ENCODE peak calls at places on chromosomes 2 and 18, in seven cellular contexts. G is IMR-90, W is H9, C is trophoblast cell, R is neuronal stem cell, I is H1, V is mesendoderm. X is an unnamed sample.

GRCh38 chr2:203743441-203743932 is 37.0 kb downstream of the CD28 start:
- DNase-seq in G (peak; percentile 43), W (no peak), C (no peak), R (no peak), I (no peak), V (no peak), X (peak; percentile 17)

GRCh38 chr2:132662742-132663141 is 7.3 kb downstream of the LYPD1 start:
- DNase-seq in G (peak; percentile 91), W (no peak), C (no peak), R (no peak), I (no peak), V (no peak), X (peak; percentile 23)

GRCh38 chr2:28352104-28352503 is 40.6 kb upstream of the FOSL2 start:
- DNase-seq in G (no peak), W (no peak), C (no peak), R (no peak), I (no peak), V (no peak), X (peak; percentile 81)

GRCh38 chr2:158668394-158668793 is 126.7 kb upstream of the DAPL1 start:
- DNase-seq in G (no peak), W (no peak), C (no peak), R (no peak), I (no peak), V (no peak), X (peak; percentile 19)

GRCh38 chr2:8146329-8147048 is 535.4 kb upstream of the ID2 start:
- DNase-seq in G (no peak), W (no peak), C (no peak), R (no peak), I (no peak), V (peak; percentile 18), X (no peak)

GRCh38 chr18:76373297-76373696 is 121.7 kb downstream of the ZNF516 start:
- DNase-seq in G (no peak), W (no peak), C (no peak), R (no peak), I (no peak), V (no peak), X (no peak)

GRCh38 chr2:112343827-112344585 is 68.6 kb downstream of the ZC3H6 start:
- DNase-seq in G (peak; percentile 10), W (no peak), C (no peak), R (no peak), I (no peak), V (peak; percentile 73), X (no peak)

GRCh38 chr18:63162271-63163014 is 157.1 kb downstream of the BCL2 start:
- DNase-seq in G (peak; percentile 27), W (no peak), C (no peak), R (no peak), I (no peak), V (no peak), X (peak; percentile 48)

GRCh38 chr2:68689553-68690537 is 44.8 kb upstream of the ARHGAP25 start:
- DNase-seq in G (no peak), W (no peak), C (no peak), R (no peak), I (no peak), V (peak; percentile 72), X (no peak)

GRCh38 chr2:869357-869871 is 81.2 kb upstream of the SNTG2 start:
- DNase-seq in G (no peak), W (no peak), C (no peak), R (no peak), I (no peak), V (no peak), X (no peak)

GRCh38 chr2:65622499-65622898 is 190.1 kb upstream of the SPRED2 start:
- DNase-seq in G (peak; percentile 10), W (no peak), C (no peak), R (no peak), I (no peak), V (no peak), X (no peak)

GRCh38 chr2:108145551-108145950 is 94.2 kb upstream of the SULT1C3 start:
- DNase-seq in G (peak; percentile 10), W (no peak), C (peak; percentile 51), R (no peak), I (no peak), V (peak; percentile 38), X (no peak)

GRCh38 chr2:65413610-65414009 is 18.8 kb downstream of the SPRED2 start:
- DNase-seq in G (peak; percentile 68), W (no peak), C (no peak), R (no peak), I (no peak), V (no peak), X (peak; percentile 26)

GRCh38 chr2:239529313-239530015 is 128.6 kb upstream of the HDAC4 start:
- DNase-seq in G (no peak), W (no peak), C (no peak), R (no peak), I (no peak), V (no peak), X (no peak)

GRCh38 chr2:69616755-69617154 is 26.8 kb downstream of the AAK1 start:
- DNase-seq in G (no peak), W (no peak), C (peak; percentile 66), R (no peak), I (no peak), V (no peak), X (no peak)

DNA sequence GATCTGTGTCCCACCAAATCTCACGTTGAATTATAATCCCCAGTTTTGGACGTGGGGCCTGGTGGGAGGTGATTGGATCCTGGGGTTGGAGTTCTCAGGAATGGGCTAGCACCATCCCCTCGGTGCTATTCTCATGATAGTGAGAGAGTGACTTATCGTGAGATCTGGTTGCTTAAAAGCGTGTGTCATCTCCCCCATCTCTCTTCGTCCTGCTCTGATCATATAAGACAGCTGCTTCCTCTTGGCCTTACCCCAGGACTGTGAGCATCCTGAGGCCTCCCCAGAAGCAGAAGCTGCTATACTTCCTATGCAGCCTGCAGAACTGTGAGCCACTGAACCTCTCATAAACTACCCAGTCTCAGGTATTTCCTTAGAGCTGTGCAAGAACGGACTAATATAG is 163.7 kb upstream of the NDUFV2 start:
- DNase-seq in G (peak; percentile 43), W (no peak), C (peak; percentile 28), R (no peak), I (no peak), V (peak; percentile 27), X (no peak)
- H3K9ac ChIP-seq in G (no peak overlapping the region), W (no peak overlapping the region), C (no peak overlapping the region), R (no peak overlapping the region), I (no peak overlapping the region), V (no peak overlapping the region), X (no peak overlapping the region)

DNA sequence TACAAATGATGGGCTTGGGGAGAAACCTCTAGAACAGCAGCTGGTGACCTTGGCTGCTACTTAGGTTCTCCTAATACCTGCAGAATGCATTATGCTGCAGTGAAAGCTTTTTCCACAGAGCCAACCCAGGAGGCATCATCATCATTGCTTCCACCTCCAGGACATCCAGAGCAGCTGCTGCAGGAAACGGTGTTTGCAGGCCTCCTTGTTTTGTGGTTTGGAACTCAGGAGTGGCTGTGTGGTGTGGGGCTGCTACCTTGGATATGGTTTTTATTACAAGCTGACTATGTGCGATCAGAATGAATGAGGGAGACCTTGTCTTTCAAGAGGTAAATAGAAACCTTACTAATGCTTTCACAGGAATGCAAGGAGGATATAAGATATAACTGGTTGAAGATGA is 82.9 kb upstream of the MCFD2 start:
- DNase-seq in G (no peak), W (no peak), C (no peak), R (no peak), I (no peak), V (no peak), X (no peak)
- H3K18ac ChIP-seq in G (no peak overlapping the region), W (no peak overlapping the region), C (no peak overlapping the region), R (no peak overlapping the region), I (no peak overlapping the region), V (no peak overlapping the region), X (no peak overlapping the region)

GRCh38 chr2:20182241-20182931 is 42.5 kb downstream of the SDC1 start:
- DNase-seq in G (peak; percentile 73), W (no peak), C (no peak), R (no peak), I (no peak), V (no peak), X (no peak)
- H3K9ac ChIP-seq in G (no peak overlapping the region), W (no peak overlapping the region), C (no peak overlapping the region), R (no peak overlapping the region), I (no peak overlapping the region), V (no peak overlapping the region), X (peak overlapping the region; percentile 7)

DNA sequence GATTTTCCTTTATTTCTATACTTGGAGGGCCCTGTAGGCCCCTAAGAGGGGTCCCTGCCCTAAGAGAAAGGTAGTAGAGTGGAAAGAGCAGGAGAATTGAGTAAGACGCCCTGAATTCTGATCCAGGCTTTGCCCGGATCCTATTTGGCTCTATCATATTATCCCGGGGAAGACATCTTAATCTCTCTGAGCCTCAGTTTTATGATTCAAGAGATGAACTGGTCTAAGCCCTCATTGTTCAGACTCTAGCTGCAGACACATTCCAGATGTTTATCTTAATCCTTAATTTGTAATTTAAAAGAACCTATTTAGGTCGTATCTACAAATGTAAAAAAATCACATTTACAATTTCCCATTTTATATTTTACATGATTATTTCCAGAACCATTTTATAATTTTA is 220.1 kb downstream of the AGPS start:
- DNase-seq in G (no peak), W (no peak), C (no peak), R (no peak), I (no peak), V (peak; percentile 12), X (no peak)
- H3K18ac ChIP-seq in G (no peak overlapping the region), W (no peak overlapping the region), C (no peak overlapping the region), R (no peak overlapping the region), I (no peak overlapping the region), V (no peak overlapping the region), X (no peak overlapping the region)

GRCh38 chr2:233058717-233059546 is 1.2 kb upstream of the INPP5D start:
- DNase-seq in G (no peak), W (no peak), C (no peak), R (no peak), I (no peak), V (no peak), X (no peak)

GRCh38 chr2:233059797-233060499 is at the start of gene INPP5D:
- DNase-seq in G (no peak), W (no peak), C (no peak), R (no peak), I (no peak), V (no peak), X (no peak)

GRCh38 chr2:233060500-233061006 is 411 bp downstream of the INPP5D start:
- DNase-seq in G (no peak), W (no peak), C (no peak), R (no peak), I (no peak), V (no peak), X (no peak)

GRCh38 chr2:233061007-233061590 is 957 bp downstream of the INPP5D start:
- DNase-seq in G (no peak), W (no peak), C (no peak), R (no peak), I (no peak), V (no peak), X (no peak)

GRCh38 chr2:233059547-233059796 is 670 bp upstream of the INPP5D start:
- DNase-seq in G (no peak), W (no peak), C (no peak), R (no peak), I (no peak), V (no peak), X (no peak)
- H3K9ac ChIP-seq in G (no peak overlapping the region), W (no peak overlapping the region), C (no peak overlapping the region), R (no peak overlapping the region), I (no peak overlapping the region), V (no peak overlapping the region), X (no peak overlapping the region)

DNA sequence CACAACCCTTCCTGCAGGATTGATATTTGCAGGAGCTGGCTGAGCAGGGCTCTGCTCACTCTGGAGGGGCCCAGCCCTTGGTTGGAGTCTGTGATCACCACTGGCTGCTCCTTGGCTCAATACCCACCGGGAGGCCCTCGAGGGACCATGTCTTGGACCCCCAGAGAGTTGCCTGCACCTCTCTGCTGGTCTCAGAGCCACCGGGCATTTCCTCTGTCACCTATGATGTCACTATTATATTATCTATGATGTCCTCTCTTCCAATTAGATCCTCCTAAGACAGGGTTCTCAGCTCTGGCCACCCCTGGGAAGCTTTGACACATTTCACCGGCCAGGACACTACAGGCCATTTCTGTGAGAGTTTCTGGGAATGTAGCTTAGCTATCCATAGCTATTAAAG is 113.1 kb downstream of the PDCL3 start:
- DNase-seq in G (no peak), W (no peak), C (no peak), R (no peak), I (no peak), V (no peak), X (no peak)
- H3K18ac ChIP-seq in G (no peak overlapping the region), W (no peak overlapping the region), C (no peak overlapping the region), R (no peak overlapping the region), I (no peak overlapping the region), V (no peak overlapping the region), X (no peak overlapping the region)

X was measured in mesenchymal stem cell.